ENCODE peak calls at places on chromosomes 7 and 10, in four cellular contexts. F is K562, U is GM12878, I is GM12891. M is an unnamed sample.

GRCh38 chr7:95636140-95636539 is 39.8 kb upstream of the PDK4 start:
- DNase-seq in U (no peak), F (no peak), I (no peak), M (no peak)

GRCh38 chr10:119737827-119738226 is 12.0 kb downstream of the INPP5F start:
- DNase-seq in U (no peak), F (peak; percentile 25), I (no peak), M (no peak)

GRCh38 chr7:139034855-139035587 is 821 bp downstream of the ZC3HAV1L start:
- DNase-seq in I (peak; percentile 60), F (no peak), U (no peak), M (no peak)

GRCh38 chr10:82811621-82812020 is 936.6 kb downstream of the NRG3 start:
- DNase-seq in U (no peak), F (peak; percentile 12), I (peak; percentile 5), M (peak; percentile 11)

GRCh38 chr10:93757136-93757535 is 600 bp upstream of the LGI1 start:
- DNase-seq in F (no peak), I (no peak), U (no peak), M (no peak)

GRCh38 chr7:131212114-131212513 is 115.6 kb upstream of the MKLN1 start:
- DNase-seq in U (no peak), I (no peak), F (no peak), M (no peak)

GRCh38 chr10:87973635-87974034 is 110.2 kb downstream of the PTEN start:
- DNase-seq in U (no peak), I (no peak), F (no peak), M (no peak)

GRCh38 chr7:95927781-95928180 is 155.4 kb downstream of the DYNC1I1 start:
- DNase-seq in U (no peak), F (no peak), I (no peak), M (no peak)

GRCh38 chr10:47287805-47288204 is 12.2 kb upstream of the GDF10 start:
- DNase-seq in U (no peak), F (no peak), I (no peak), M (no peak)

GRCh38 chr7:30845426-30846135 is 66.1 kb upstream of the AQP1 start:
- DNase-seq in I (no peak), U (no peak), F (no peak), M (no peak)

GRCh38 chr7:71193099-71193810 is 61.3 kb downstream of the GALNT17 start:
- DNase-seq in F (no peak), U (no peak), I (no peak), M (no peak)

GRCh38 chr10:25725917-25726716 is 207.9 kb upstream of the MYO3A start:
- DNase-seq in U (no peak), F (peak; percentile 48), I (peak; percentile 20), M (no peak)

GRCh38 chr7:45682836-45683555 is 108.8 kb downstream of the ADCY1 start:
- DNase-seq in F (no peak), U (no peak), I (no peak), M (no peak)

GRCh38 chr10:97153276-97153850 is 32.4 kb downstream of the SLIT1 start:
- DNase-seq in F (no peak), U (no peak), I (no peak), M (no peak)

GRCh38 chr7:135620980-135621850 is 41.1 kb upstream of the STMP1 start:
- DNase-seq in F (peak; percentile 39), U (no peak), I (no peak), M (peak; percentile 11)

GRCh38 chr7:36299882-36300341 is 89.8 kb upstream of the ANLN start:
- DNase-seq in U (no peak), I (no peak), F (peak; percentile 9), M (no peak)

GRCh38 chr10:90945496-90946070 is 24.7 kb upstream of the ANKRD1 start:
- DNase-seq in I (no peak), F (no peak), U (no peak), M (no peak)

GRCh38 chr10:21975378-21975990 is 28.0 kb downstream of the DNAJC1 start:
- DNase-seq in I (no peak), F (no peak), U (no peak), M (no peak)

GRCh38 chr7:135206887-135207738 is 4.2 kb downstream of the WDR91 start:
- DNase-seq in U (peak; percentile 72), F (no peak), I (no peak), M (peak; percentile 14)

GRCh38 chr7:135232720-135233119 is 918 bp upstream of the STRA8 start:
- DNase-seq in I (no peak), F (peak; percentile 62), U (no peak), M (no peak)

GRCh38 chr7:13980474-13980873 is 9.0 kb downstream of the ETV1 start:
- DNase-seq in F (no peak), I (no peak), U (no peak), M (no peak)

GRCh38 chr7:129338450-129338849 is 95.8 kb upstream of the STRIP2 start:
- DNase-seq in F (no peak), U (no peak), I (no peak), M (no peak)

GRCh38 chr7:147477526-147477925 is 1113.0 kb upstream of the C7orf33 start:
- DNase-seq in U (no peak), I (no peak), F (no peak), M (no peak)

GRCh38 chr7:51426163-51426562 is 109.6 kb upstream of the COBL start:
- DNase-seq in F (no peak), U (no peak), I (no peak), M (no peak)

GRCh38 chr10:70567603-70568002 is 34.9 kb downstream of the PRF1 start:
- DNase-seq in I (no peak), F (no peak), U (no peak), M (no peak)

GRCh38 chr10:819326-819725 is 112.2 kb downstream of the LARP4B start:
- DNase-seq in U (no peak), I (no peak), F (no peak), M (no peak)

GRCh38 chr10:58967551-58968418 is 208.7 kb upstream of the PHYHIPL start:
- DNase-seq in I (no peak), F (no peak), U (no peak), M (no peak)

GRCh38 chr7:28705350-28705749 is 252.8 kb downstream of the TRIL start:
- DNase-seq in U (peak; percentile 70), F (no peak), I (no peak), M (no peak)

GRCh38 chr10:79495306-79495705 is 17.0 kb upstream of the EIF5AL1 start:
- DNase-seq in F (no peak), U (no peak), I (no peak), M (no peak)

GRCh38 chr10:36888925-36889573 is 236.3 kb upstream of the ANKRD30A start:
- DNase-seq in U (no peak), I (peak; percentile 5), F (peak; percentile 34), M (peak; percentile 51)

GRCh38 chr7:88200793-88201192 is 19.0 kb downstream of the SRI start:
- DNase-seq in I (no peak), F (no peak), U (no peak), M (no peak)

GRCh38 chr10:44988957-44989620 is 10.5 kb upstream of the DEPP1 start:
- DNase-seq in F (no peak), U (no peak), I (no peak), M (no peak)

GRCh38 chr10:113740850-113741249 is 10.6 kb upstream of the PLEKHS1 start:
- DNase-seq in I (no peak), U (no peak), F (no peak), M (no peak)

GRCh38 chr10:73075829-73076228 is 20.8 kb downstream of the P4HA1 start:
- DNase-seq in I (no peak), F (no peak), U (no peak), M (no peak)

GRCh38 chr7:146291900-146292299 is 175.3 kb downstream of the CNTNAP2 start:
- DNase-seq in I (no peak), F (no peak), U (no peak), M (no peak)

DNA sequence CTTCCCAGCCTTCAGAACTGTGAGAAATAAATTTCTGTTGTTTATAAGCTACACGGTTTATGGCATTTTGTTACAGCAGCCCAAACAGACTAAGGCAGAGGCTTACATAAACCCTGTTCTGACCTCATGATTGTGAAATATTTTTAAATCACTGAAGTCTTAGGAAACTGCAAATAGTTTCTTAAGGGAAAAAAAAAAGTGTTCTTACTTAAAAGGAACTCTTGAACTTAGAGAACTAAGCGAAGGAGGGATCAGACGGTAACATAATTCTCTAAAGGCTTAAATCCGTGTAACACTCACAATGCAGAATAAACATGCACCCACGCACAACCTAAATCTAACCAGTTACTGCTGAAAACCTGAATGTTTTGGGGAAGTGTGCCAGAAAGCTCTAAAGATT is 749.1 kb upstream of the LRRTM3 start:
- DNase-seq in I (no peak), F (no peak), U (no peak), M (no peak)
- TF ChIP-seq SPI1 in I (no peak), F (no peak), U (no peak), M (no peak)

GRCh38 chr10:109475704-109476103 is 447.6 kb downstream of the XPNPEP1 start:
- DNase-seq in F (no peak), I (no peak), U (no peak), M (no peak)
- TF ChIP-seq SPI1 in F (no peak), I (no peak), U (no peak), M (no peak)

GRCh38 chr10:6669269-6669859 is 89.3 kb upstream of the PRKCQ start:
- DNase-seq in U (no peak), F (peak; percentile 26), I (no peak), M (no peak)
- TF ChIP-seq SPI1 in U (no peak), F (no peak), I (no peak), M (no peak)

DNA sequence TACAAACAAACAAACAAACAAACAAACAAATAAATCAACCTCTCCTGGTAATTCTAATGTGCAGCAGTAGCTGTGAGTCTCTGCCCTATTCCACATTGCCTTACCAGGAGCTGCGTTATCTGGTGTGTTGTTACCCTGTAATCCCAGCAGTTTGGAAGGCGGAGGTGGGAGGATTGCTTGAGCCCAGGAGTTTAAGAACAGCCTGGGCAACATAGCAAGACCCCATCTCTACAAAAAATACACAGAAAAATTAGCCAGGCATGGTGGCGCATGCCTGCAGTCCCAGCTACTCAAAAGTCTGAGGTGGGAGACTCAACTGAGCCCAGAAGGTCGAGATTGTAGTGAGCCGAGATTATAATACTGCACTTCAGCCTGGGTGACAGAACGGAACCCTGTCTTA is 192.7 kb downstream of the EXOC4 start:
- DNase-seq in U (no peak), F (no peak), I (no peak), M (no peak)
- TF ChIP-seq SPI1 in U (no peak), F (no peak), I (no peak), M (no peak)

GRCh38 chr10:17689137-17689536 is 45.2 kb downstream of the STAM start:
- DNase-seq in I (no peak), U (no peak), F (no peak), M (no peak)
- TF ChIP-seq SPI1 in I (no peak), U (no peak), F (no peak), M (no peak)

DNA sequence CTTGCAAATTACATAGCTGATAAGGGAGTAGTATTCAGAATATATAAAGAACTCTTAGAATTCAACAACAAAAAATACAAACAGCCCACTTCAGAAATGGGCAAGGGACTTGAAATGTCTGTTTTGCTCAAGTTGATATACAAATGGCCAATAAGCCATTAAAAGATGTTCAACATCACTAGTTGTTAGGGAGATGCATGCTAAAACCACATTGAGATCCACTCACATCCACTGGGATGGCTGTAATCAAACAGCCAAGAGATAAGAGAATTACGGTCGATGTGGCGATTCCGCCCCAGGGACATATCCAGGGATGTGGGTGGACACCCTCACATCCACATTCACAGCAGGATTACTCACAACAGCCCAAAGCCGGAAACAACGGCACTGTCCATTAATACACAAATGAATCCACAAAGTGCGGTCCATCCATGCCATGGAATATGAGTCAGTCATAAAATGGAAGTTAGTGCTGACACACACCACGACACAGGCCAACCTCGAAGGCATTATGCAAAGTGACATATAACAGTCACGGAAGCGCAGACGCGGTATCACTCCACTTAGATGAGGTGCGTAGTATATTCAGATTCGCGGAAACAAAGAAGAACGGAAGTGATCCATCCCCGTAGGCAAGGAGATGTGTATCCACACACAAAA is 227.8 kb downstream of the DNAJB6 start:
- DNase-seq in I (no peak), F (no peak), U (no peak), M (no peak)
- TF ChIP-seq SPI1 in I (no peak), F (no peak), U (no peak), M (no peak)

GRCh38 chr7:111362660-111363059 is 199.6 kb downstream of the IMMP2L start:
- DNase-seq in F (no peak), I (no peak), U (no peak), M (no peak)
- TF ChIP-seq SPI1 in F (no peak), I (no peak), U (no peak), M (no peak)

M was measured in HL-60.